ENCODE peak calls at places on chromosomes 6 and 20, in four cellular contexts. One of them, this sample, is unnamed.

GRCh38 chr6:77778527-77778926 is 125.7 kb downstream of the MEI4 start:
- DNase-seq in transverse colon: no peak
- DNase-seq in prostate gland: no peak
- DNase-seq in HCT116: no peak
- DNase-seq in this sample: no peak

GRCh38 chr20:3360752-3361151 is 46.7 kb downstream of the DNAAF9 start:
- DNase-seq in transverse colon: no peak
- DNase-seq in prostate gland: no peak
- DNase-seq in HCT116: no peak
- DNase-seq in this sample: no peak

GRCh38 chr6:142942805-142943227 is 2.2 kb downstream of the HIVEP2 start:
- DNase-seq in transverse colon: no peak
- DNase-seq in prostate gland: no peak
- DNase-seq in HCT116: no peak
- DNase-seq in this sample: no peak

GRCh38 chr6:53520320-53520928 is 24.5 kb downstream of the GCLC start:
- DNase-seq in transverse colon: no peak
- DNase-seq in prostate gland: no peak
- DNase-seq in HCT116: no peak
- DNase-seq in this sample: no peak

GRCh38 chr6:73746776-73747175 is 50.8 kb downstream of the CD109 start:
- DNase-seq in transverse colon: no peak
- DNase-seq in prostate gland: no peak
- DNase-seq in HCT116: no peak
- DNase-seq in this sample: no peak

GRCh38 chr20:58574469-58574868 is 59.3 kb upstream of the APCDD1L start:
- DNase-seq in transverse colon: no peak
- DNase-seq in prostate gland: no peak
- DNase-seq in HCT116: no peak
- DNase-seq in this sample: no peak

GRCh38 chr6:159376443-159377182 is 207.4 kb downstream of the FNDC1 start:
- DNase-seq in transverse colon: no peak
- DNase-seq in prostate gland: no peak
- DNase-seq in HCT116: no peak
- DNase-seq in this sample: no peak

GRCh38 chr6:7414811-7415210 is 25.2 kb downstream of the RIOK1 start:
- DNase-seq in transverse colon: no peak
- DNase-seq in prostate gland: no peak
- DNase-seq in HCT116: no peak
- DNase-seq in this sample: no peak

GRCh38 chr6:20533746-20534294 is 437 bp upstream of the CDKAL1 start:
- DNase-seq in transverse colon: no peak
- DNase-seq in prostate gland: no peak
- DNase-seq in HCT116: no peak
- DNase-seq in this sample: no peak

GRCh38 chr6:93580441-93580840 is 161.1 kb upstream of the EPHA7 start:
- DNase-seq in transverse colon: no peak
- DNase-seq in prostate gland: no peak
- DNase-seq in HCT116: no peak
- DNase-seq in this sample: no peak

GRCh38 chr6:82118150-82118562 is 129.4 kb downstream of the IBTK start:
- DNase-seq in transverse colon: no peak
- DNase-seq in prostate gland: no peak
- DNase-seq in HCT116: no peak
- DNase-seq in this sample: no peak

GRCh38 chr20:34445177-34446065 is 70.8 kb upstream of the DYNLRB1 start:
- DNase-seq in transverse colon: no peak
- DNase-seq in prostate gland: no peak
- DNase-seq in HCT116: no peak
- DNase-seq in this sample: no peak

GRCh38 chr20:44979090-44979621 is 12.8 kb downstream of the STK4 start:
- DNase-seq in transverse colon: peak
- DNase-seq in prostate gland: peak
- DNase-seq in HCT116: no peak
- DNase-seq in this sample: no peak

GRCh38 chr6:144782634-144783033 is 497.5 kb downstream of the UTRN start:
- DNase-seq in transverse colon: no peak
- DNase-seq in prostate gland: no peak
- DNase-seq in HCT116: no peak
- DNase-seq in this sample: no peak

GRCh38 chr6:78607188-78607587 is 260.2 kb upstream of the IRAK1BP1 start:
- DNase-seq in transverse colon: no peak
- DNase-seq in prostate gland: no peak
- DNase-seq in HCT116: no peak
- DNase-seq in this sample: no peak

GRCh38 chr6:42401605-42401935 is 50.2 kb downstream of the TRERF1 start:
- DNase-seq in transverse colon: peak
- DNase-seq in prostate gland: no peak
- DNase-seq in HCT116: no peak
- DNase-seq in this sample: no peak

GRCh38 chr6:20717743-20718142 is 183.5 kb downstream of the CDKAL1 start:
- DNase-seq in transverse colon: no peak
- DNase-seq in prostate gland: no peak
- DNase-seq in HCT116: no peak
- DNase-seq in this sample: no peak

GRCh38 chr6:157169656-157170055 is 153.7 kb downstream of the TMEM242 start:
- DNase-seq in transverse colon: no peak
- DNase-seq in prostate gland: no peak
- DNase-seq in HCT116: no peak
- DNase-seq in this sample: no peak

GRCh38 chr6:29967379-29968010 is 25.2 kb downstream of the HLA-A start:
- DNase-seq in transverse colon: peak
- DNase-seq in prostate gland: no peak
- DNase-seq in HCT116: peak
- DNase-seq in this sample: no peak

GRCh38 chr6:158487495-158487894 is 72.4 kb upstream of the TMEM181 start:
- DNase-seq in transverse colon: no peak
- DNase-seq in prostate gland: no peak
- DNase-seq in HCT116: no peak
- DNase-seq in this sample: no peak

GRCh38 chr6:79818471-79818870 is 128.9 kb downstream of the ELOVL4 start:
- DNase-seq in transverse colon: no peak
- DNase-seq in prostate gland: no peak
- DNase-seq in HCT116: no peak
- DNase-seq in this sample: no peak

GRCh38 chr20:6057704-6058103 is 3.8 kb upstream of the LRRN4 start:
- DNase-seq in transverse colon: no peak
- DNase-seq in prostate gland: no peak
- DNase-seq in HCT116: no peak
- DNase-seq in this sample: no peak

GRCh38 chr6:156832166-156832743 is 55.1 kb downstream of the ARID1B start:
- DNase-seq in transverse colon: no peak
- DNase-seq in prostate gland: no peak
- DNase-seq in HCT116: peak
- DNase-seq in this sample: no peak

GRCh38 chr20:63253438-63254236 is 626 bp downstream of the NKAIN4 start:
- DNase-seq in transverse colon: no peak
- DNase-seq in prostate gland: no peak
- DNase-seq in HCT116: no peak
- DNase-seq in this sample: no peak

GRCh38 chr6:124699038-124699437 is 263.2 kb upstream of the RNF217 start:
- DNase-seq in transverse colon: no peak
- DNase-seq in prostate gland: no peak
- DNase-seq in HCT116: no peak
- DNase-seq in this sample: no peak

GRCh38 chr6:160088069-160088773 is 33.4 kb upstream of the SLC22A1 start:
- DNase-seq in transverse colon: peak
- DNase-seq in prostate gland: peak
- DNase-seq in HCT116: peak
- DNase-seq in this sample: no peak

GRCh38 chr6:37170273-37171140 is 555 bp downstream of the PIM1 start:
- DNase-seq in transverse colon: peak
- DNase-seq in prostate gland: peak
- DNase-seq in HCT116: no peak
- DNase-seq in this sample: peak

GRCh38 chr20:35702051-35702823 is 3.0 kb downstream of the ROMO1 start:
- DNase-seq in transverse colon: no peak
- DNase-seq in prostate gland: no peak
- DNase-seq in HCT116: no peak
- DNase-seq in this sample: no peak

GRCh38 chr20:35871311-35871771 is 83.0 kb downstream of the SCAND1 start:
- DNase-seq in transverse colon: peak
- DNase-seq in prostate gland: peak
- DNase-seq in HCT116: no peak
- DNase-seq in this sample: no peak

GRCh38 chr20:51752343-51752951 is 15.7 kb downstream of the ATP9A start:
- DNase-seq in transverse colon: no peak
- DNase-seq in prostate gland: no peak
- DNase-seq in HCT116: no peak
- DNase-seq in this sample: no peak

GRCh38 chr6:63713332-63713731 is 77.7 kb downstream of the PHF3 start:
- DNase-seq in transverse colon: no peak
- DNase-seq in prostate gland: no peak
- DNase-seq in HCT116: no peak
- DNase-seq in this sample: no peak
- TF ChIP-seq POLR2AphosphoS5 in transverse colon: no peak
- TF ChIP-seq POLR2AphosphoS5 in prostate gland: no peak
- TF ChIP-seq POLR2AphosphoS5 in HCT116: no peak
- TF ChIP-seq POLR2AphosphoS5 in this sample: no peak

GRCh38 chr20:19747903-19748302 is 10.2 kb upstream of the RIN2 start:
- DNase-seq in transverse colon: no peak
- DNase-seq in prostate gland: no peak
- DNase-seq in HCT116: no peak
- DNase-seq in this sample: no peak

GRCh38 chr20:19745106-19745505 is 13.0 kb upstream of the RIN2 start:
- DNase-seq in transverse colon: no peak
- DNase-seq in prostate gland: no peak
- DNase-seq in HCT116: no peak
- DNase-seq in this sample: no peak

GRCh38 chr20:19743650-19744015 is 14.4 kb upstream of the RIN2 start:
- DNase-seq in transverse colon: no peak
- DNase-seq in prostate gland: no peak
- DNase-seq in HCT116: no peak
- DNase-seq in this sample: no peak

GRCh38 chr20:19746396-19746795 is 11.7 kb upstream of the RIN2 start:
- DNase-seq in transverse colon: no peak
- DNase-seq in prostate gland: no peak
- DNase-seq in HCT116: no peak
- DNase-seq in this sample: no peak

GRCh38 chr20:19745584-19745983 is 12.5 kb upstream of the RIN2 start:
- DNase-seq in transverse colon: no peak
- DNase-seq in prostate gland: no peak
- DNase-seq in HCT116: no peak
- DNase-seq in this sample: no peak
- TF ChIP-seq POLR2AphosphoS5 in transverse colon: no peak
- TF ChIP-seq POLR2AphosphoS5 in prostate gland: no peak
- TF ChIP-seq POLR2AphosphoS5 in HCT116: no peak
- TF ChIP-seq POLR2AphosphoS5 in this sample: no peak

GRCh38 chr6:168244961-168245551 is 74.5 kb downstream of the DACT2 start:
- DNase-seq in transverse colon: no peak
- DNase-seq in prostate gland: no peak
- DNase-seq in HCT116: no peak
- DNase-seq in this sample: no peak

GRCh38 chr6:168242111-168242510 is 77.5 kb downstream of the DACT2 start:
- DNase-seq in transverse colon: no peak
- DNase-seq in prostate gland: no peak
- DNase-seq in HCT116: no peak
- DNase-seq in this sample: no peak

GRCh38 chr6:168242655-168243225 is 76.8 kb downstream of the DACT2 start:
- DNase-seq in transverse colon: no peak
- DNase-seq in prostate gland: no peak
- DNase-seq in HCT116: no peak
- DNase-seq in this sample: no peak

GRCh38 chr6:168247456-168248147 is 72.0 kb downstream of the DACT2 start:
- DNase-seq in transverse colon: peak
- DNase-seq in prostate gland: peak
- DNase-seq in HCT116: no peak
- DNase-seq in this sample: no peak

GRCh38 chr6:168243812-168244376 is 75.7 kb downstream of the DACT2 start:
- DNase-seq in transverse colon: no peak
- DNase-seq in prostate gland: no peak
- DNase-seq in HCT116: no peak
- DNase-seq in this sample: no peak
- TF ChIP-seq POLR2AphosphoS5 in transverse colon: no peak
- TF ChIP-seq POLR2AphosphoS5 in prostate gland: no peak
- TF ChIP-seq POLR2AphosphoS5 in HCT116: no peak
- TF ChIP-seq POLR2AphosphoS5 in this sample: no peak

DNA sequence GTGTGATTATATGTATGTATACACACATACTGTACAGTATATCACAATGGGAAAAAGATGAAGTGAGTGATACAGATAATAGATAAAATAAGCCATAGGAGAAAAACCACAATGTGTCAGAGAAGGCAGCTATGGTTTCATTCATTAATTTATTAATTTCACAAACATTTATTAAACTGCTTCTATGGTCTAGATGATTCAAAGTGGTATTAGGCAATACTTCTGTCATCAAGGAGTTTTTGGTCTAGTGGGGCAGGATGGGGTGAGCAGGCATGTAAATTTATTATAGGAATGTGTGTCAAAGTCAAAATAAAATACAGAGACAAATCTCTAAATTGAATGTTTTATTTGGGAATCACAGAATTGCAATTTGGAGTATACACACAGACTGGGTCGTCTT is 65.2 kb upstream of the ANKEF1 start:
- DNase-seq in transverse colon: no peak
- DNase-seq in prostate gland: no peak
- DNase-seq in HCT116: no peak
- DNase-seq in this sample: no peak
- TF ChIP-seq POLR2AphosphoS5 in transverse colon: no peak
- TF ChIP-seq POLR2AphosphoS5 in prostate gland: no peak
- TF ChIP-seq POLR2AphosphoS5 in HCT116: no peak
- TF ChIP-seq POLR2AphosphoS5 in this sample: no peak

GRCh38 chr6:122800906-122801305 is 11.8 kb downstream of the SMPDL3A start:
- DNase-seq in transverse colon: no peak
- DNase-seq in prostate gland: no peak
- DNase-seq in HCT116: no peak
- DNase-seq in this sample: no peak

GRCh38 chr6:122804962-122805499 is 16.0 kb downstream of the SMPDL3A start:
- DNase-seq in transverse colon: no peak
- DNase-seq in prostate gland: no peak
- DNase-seq in HCT116: no peak
- DNase-seq in this sample: no peak

GRCh38 chr6:122799916-122800701 is 11.1 kb downstream of the SMPDL3A start:
- DNase-seq in transverse colon: peak
- DNase-seq in prostate gland: peak
- DNase-seq in HCT116: no peak
- DNase-seq in this sample: no peak

GRCh38 chr6:122801397-122801796 is 12.3 kb downstream of the SMPDL3A start:
- DNase-seq in transverse colon: no peak
- DNase-seq in prostate gland: no peak
- DNase-seq in HCT116: no peak
- DNase-seq in this sample: no peak

GRCh38 chr6:122803056-122803695 is 14.1 kb downstream of the SMPDL3A start:
- DNase-seq in transverse colon: no peak
- DNase-seq in prostate gland: no peak
- DNase-seq in HCT116: no peak
- DNase-seq in this sample: no peak
- TF ChIP-seq POLR2AphosphoS5 in transverse colon: no peak
- TF ChIP-seq POLR2AphosphoS5 in prostate gland: peak
- TF ChIP-seq POLR2AphosphoS5 in HCT116: no peak
- TF ChIP-seq POLR2AphosphoS5 in this sample: no peak